ENCODE peak calls at places on chromosomes 7 and 10, in ten cellular contexts. One of them, this sample, is unnamed.

GRCh38 chr7:19369182-19369581 is 224.0 kb upstream of the FERD3L start:
- DNase-seq in RWPE1: no peak
- DNase-seq in AG04449: no peak
- DNase-seq in body of pancreas: no peak
- DNase-seq in Caco-2: no peak
- DNase-seq in AG08395: no peak
- DNase-seq in stimulated activated CD8-positive, alpha-beta memory T cell treated with anti-CD3 and anti-CD28 coated beads, Interleukin-12 subunit alpha, Interleukin-12 subunit beta, amount 100 ng/mL, for 1 hour: no peak
- DNase-seq in fibroblast of lung: no peak
- DNase-seq in foreskin fibroblast: no peak
- DNase-seq in EL: no peak
- DNase-seq in this sample: no peak

GRCh38 chr10:16105082-16105481 is 244.8 kb upstream of the MINDY3 start:
- DNase-seq in body of pancreas: no peak
- DNase-seq in RWPE1: no peak
- DNase-seq in Caco-2: no peak
- DNase-seq in AG04449: no peak
- DNase-seq in AG08395: no peak
- DNase-seq in EL: no peak
- DNase-seq in stimulated activated CD8-positive, alpha-beta memory T cell treated with anti-CD3 and anti-CD28 coated beads, Interleukin-12 subunit alpha, Interleukin-12 subunit beta, amount 100 ng/mL, for 1 hour: no peak
- DNase-seq in fibroblast of lung: no peak
- DNase-seq in foreskin fibroblast: no peak
- DNase-seq in this sample: no peak

GRCh38 chr10:8051109-8051781 is 3.2 kb upstream of the GATA3 start:
- DNase-seq in AG08395: no peak
- DNase-seq in EL: no peak
- DNase-seq in RWPE1: no peak
- DNase-seq in Caco-2: no peak
- DNase-seq in fibroblast of lung: no peak
- DNase-seq in stimulated activated CD8-positive, alpha-beta memory T cell treated with anti-CD3 and anti-CD28 coated beads, Interleukin-12 subunit alpha, Interleukin-12 subunit beta, amount 100 ng/mL, for 1 hour: no peak
- DNase-seq in body of pancreas: no peak
- DNase-seq in AG04449: no peak
- DNase-seq in foreskin fibroblast: no peak
- DNase-seq in this sample: no peak

GRCh38 chr7:157158400-157158799 is 19.7 kb downstream of the UBE3C start:
- DNase-seq in AG08395: no peak
- DNase-seq in EL: no peak
- DNase-seq in Caco-2: no peak
- DNase-seq in foreskin fibroblast: no peak
- DNase-seq in body of pancreas: no peak
- DNase-seq in fibroblast of lung: peak
- DNase-seq in stimulated activated CD8-positive, alpha-beta memory T cell treated with anti-CD3 and anti-CD28 coated beads, Interleukin-12 subunit alpha, Interleukin-12 subunit beta, amount 100 ng/mL, for 1 hour: no peak
- DNase-seq in RWPE1: no peak
- DNase-seq in AG04449: no peak
- DNase-seq in this sample: peak

GRCh38 chr10:11014671-11015141 is 3.0 kb upstream of the CELF2 start:
- DNase-seq in RWPE1: no peak
- DNase-seq in fibroblast of lung: no peak
- DNase-seq in AG04449: no peak
- DNase-seq in body of pancreas: no peak
- DNase-seq in Caco-2: no peak
- DNase-seq in EL: no peak
- DNase-seq in AG08395: no peak
- DNase-seq in foreskin fibroblast: peak
- DNase-seq in stimulated activated CD8-positive, alpha-beta memory T cell treated with anti-CD3 and anti-CD28 coated beads, Interleukin-12 subunit alpha, Interleukin-12 subunit beta, amount 100 ng/mL, for 1 hour: no peak
- DNase-seq in this sample: no peak

GRCh38 chr7:111855161-111855841 is 293.0 kb upstream of the IMMP2L start:
- DNase-seq in fibroblast of lung: peak
- DNase-seq in AG04449: peak
- DNase-seq in stimulated activated CD8-positive, alpha-beta memory T cell treated with anti-CD3 and anti-CD28 coated beads, Interleukin-12 subunit alpha, Interleukin-12 subunit beta, amount 100 ng/mL, for 1 hour: no peak
- DNase-seq in body of pancreas: peak
- DNase-seq in foreskin fibroblast: peak
- DNase-seq in EL: peak
- DNase-seq in Caco-2: peak
- DNase-seq in RWPE1: peak
- DNase-seq in AG08395: peak
- DNase-seq in this sample: peak

GRCh38 chr7:144408116-144408515 is 4.6 kb upstream of the NOBOX start:
- DNase-seq in body of pancreas: no peak
- DNase-seq in Caco-2: no peak
- DNase-seq in RWPE1: peak
- DNase-seq in fibroblast of lung: no peak
- DNase-seq in AG08395: no peak
- DNase-seq in AG04449: no peak
- DNase-seq in foreskin fibroblast: no peak
- DNase-seq in stimulated activated CD8-positive, alpha-beta memory T cell treated with anti-CD3 and anti-CD28 coated beads, Interleukin-12 subunit alpha, Interleukin-12 subunit beta, amount 100 ng/mL, for 1 hour: no peak
- DNase-seq in EL: no peak
- DNase-seq in this sample: no peak

GRCh38 chr7:25314094-25314708 is 85.9 kb upstream of the NPVF start:
- DNase-seq in body of pancreas: peak
- DNase-seq in AG08395: no peak
- DNase-seq in RWPE1: no peak
- DNase-seq in EL: no peak
- DNase-seq in stimulated activated CD8-positive, alpha-beta memory T cell treated with anti-CD3 and anti-CD28 coated beads, Interleukin-12 subunit alpha, Interleukin-12 subunit beta, amount 100 ng/mL, for 1 hour: no peak
- DNase-seq in Caco-2: no peak
- DNase-seq in foreskin fibroblast: no peak
- DNase-seq in fibroblast of lung: no peak
- DNase-seq in AG04449: no peak
- DNase-seq in this sample: no peak

GRCh38 chr10:103888113-103888841 is 29.7 kb downstream of the STN1 start:
- DNase-seq in RWPE1: peak
- DNase-seq in foreskin fibroblast: peak
- DNase-seq in Caco-2: no peak
- DNase-seq in stimulated activated CD8-positive, alpha-beta memory T cell treated with anti-CD3 and anti-CD28 coated beads, Interleukin-12 subunit alpha, Interleukin-12 subunit beta, amount 100 ng/mL, for 1 hour: no peak
- DNase-seq in EL: peak
- DNase-seq in AG04449: no peak
- DNase-seq in body of pancreas: peak
- DNase-seq in AG08395: peak
- DNase-seq in fibroblast of lung: peak
- DNase-seq in this sample: peak

GRCh38 chr10:118592675-118593330 is 2.6 kb downstream of the PRLHR start:
- DNase-seq in stimulated activated CD8-positive, alpha-beta memory T cell treated with anti-CD3 and anti-CD28 coated beads, Interleukin-12 subunit alpha, Interleukin-12 subunit beta, amount 100 ng/mL, for 1 hour: no peak
- DNase-seq in EL: no peak
- DNase-seq in RWPE1: no peak
- DNase-seq in foreskin fibroblast: no peak
- DNase-seq in AG08395: no peak
- DNase-seq in body of pancreas: peak
- DNase-seq in fibroblast of lung: no peak
- DNase-seq in Caco-2: no peak
- DNase-seq in AG04449: no peak
- DNase-seq in this sample: no peak

GRCh38 chr10:122221958-122222357 is 49.1 kb upstream of the BTBD16 start:
- DNase-seq in fibroblast of lung: no peak
- DNase-seq in AG04449: no peak
- DNase-seq in Caco-2: no peak
- DNase-seq in stimulated activated CD8-positive, alpha-beta memory T cell treated with anti-CD3 and anti-CD28 coated beads, Interleukin-12 subunit alpha, Interleukin-12 subunit beta, amount 100 ng/mL, for 1 hour: no peak
- DNase-seq in AG08395: no peak
- DNase-seq in foreskin fibroblast: no peak
- DNase-seq in body of pancreas: no peak
- DNase-seq in RWPE1: no peak
- DNase-seq in EL: no peak
- DNase-seq in this sample: no peak